ENCODE peak calls at places on chromosome 11, in five cellular contexts. K is A172, O is DMS53, L is GM04504, I is GM06990. D is an unnamed sample.

GRCh38 chr11:119189393-119189792 is 4.1 kb downstream of the NHERF4 start:
- DNase-seq in K (no peak), I (no peak), O (no peak), L (no peak), D (no peak)

GRCh38 chr11:47376543-47377371 is 1.6 kb downstream of the SPI1 start:
- DNase-seq in I (peak; percentile 51), L (no peak), O (no peak), K (no peak), D (no peak)

GRCh38 chr11:44316388-44317240 is 6.7 kb upstream of the ALX4 start:
- DNase-seq in K (no peak), O (peak; percentile 84), I (no peak), L (no peak), D (no peak)

GRCh38 chr11:126430581-126431320 is 75.3 kb downstream of the ST3GAL4 start:
- DNase-seq in K (no peak), O (no peak), I (no peak), L (no peak), D (no peak)

GRCh38 chr11:64659417-64660144 is 63.4 kb downstream of the NRXN2 start:
- DNase-seq in O (peak; percentile 24), L (peak; percentile 90), K (peak; percentile 89), I (no peak), D (no peak)

GRCh38 chr11:102914238-102915043 is 39.7 kb upstream of the MMP12 start:
- DNase-seq in O (peak; percentile 59), L (no peak), I (no peak), K (peak; percentile 13), D (no peak)

GRCh38 chr11:73009972-73010371 is 132.1 kb downstream of the FCHSD2 start:
- DNase-seq in L (no peak), I (no peak), O (no peak), K (no peak), D (no peak)

GRCh38 chr11:76166314-76166713 is 40.0 kb downstream of the WNT11 start:
- DNase-seq in O (peak; percentile 28), L (no peak), K (peak; percentile 31), I (no peak), D (peak; percentile 65)

GRCh38 chr11:18698341-18699268 is at the start of gene TMEM86A:
- DNase-seq in I (peak; percentile 83), K (peak; percentile 68), O (peak; percentile 97), L (peak; percentile 49), D (peak; percentile 94)

GRCh38 chr11:115665345-115665901 is 161.2 kb upstream of the CADM1 start:
- DNase-seq in K (no peak), O (no peak), I (no peak), L (no peak), D (no peak)

GRCh38 chr11:71263391-71263790 is 11.0 kb upstream of the SHANK2 start:
- DNase-seq in I (no peak), O (no peak), L (no peak), K (peak; percentile 16), D (no peak)

GRCh38 chr11:34468209-34468841 is 29.6 kb downstream of the CAT start:
- DNase-seq in L (no peak), K (peak; percentile 64), O (peak; percentile 45), I (no peak), D (peak; percentile 48)

GRCh38 chr11:66363805-66364535 is 7.6 kb downstream of the SLC29A2 start:
- DNase-seq in O (peak; percentile 65), K (no peak), I (no peak), L (no peak), D (peak; percentile 82)

GRCh38 chr11:108556019-108556418 is 37.5 kb downstream of the EXPH5 start:
- DNase-seq in L (no peak), I (no peak), O (no peak), K (no peak), D (no peak)

GRCh38 chr11:1036303-1036923 is at the start of gene MUC6:
- DNase-seq in L (no peak), O (peak; percentile 73), K (no peak), I (no peak), D (no peak)

GRCh38 chr11:134951305-134951700 is 539.3 kb upstream of the B3GAT1 start:
- DNase-seq in L (peak; percentile 43), K (peak; percentile 40), I (no peak), O (peak; percentile 61), D (no peak)

GRCh38 chr11:118921121-118921928 is 4.4 kb downstream of the BCL9L start:
- DNase-seq in I (no peak), L (peak; percentile 85), K (peak; percentile 57), O (peak; percentile 50), D (no peak)

D was measured in GM13977.